ENCODE peak calls at places on chromosomes 2 and 18, in eight cellular contexts. K is RWPE1; P is B cell; E is AG20443; Q is WTC11; J is stimulated activated CD4-positive, alpha-beta T cell treated with anti-CD3 and anti-CD28 coated beads, Interleukin-4, amount 100 ng/mL, for 1 hour; I is COR-L47; A is activated T-cell treated with anti-CD3 and anti-CD28 coated beads for 1 hour. V is an unnamed sample.

GRCh38 chr2:127037456-127037855 is 69.5 kb downstream of the BIN1 start:
- DNase-seq in Q (no peak), P (peak), E (no peak), K (no peak), A (no peak), J (no peak), I (no peak), V (no peak)

GRCh38 chr2:101551489-101551888 is 76.6 kb upstream of the RFX8 start:
- DNase-seq in P (no peak), A (no peak), Q (no peak), E (no peak), K (no peak), J (no peak), I (no peak), V (no peak)

GRCh38 chr2:233443511-233444183 is 89.4 kb downstream of the DGKD start:
- DNase-seq in A (peak), I (peak), E (peak), P (peak), Q (peak), K (peak), J (peak), V (peak)

GRCh38 chr2:75276093-75277055 is 77.1 kb upstream of the TACR1 start:
- DNase-seq in E (peak), P (no peak), K (peak), A (no peak), I (no peak), J (no peak), Q (no peak), V (peak)

GRCh38 chr2:238134393-238134785 is 4.1 kb upstream of the KLHL30 start:
- DNase-seq in Q (no peak), K (no peak), P (no peak), I (no peak), J (no peak), E (no peak), A (no peak), V (no peak)

GRCh38 chr2:26555246-26556133 is 77.6 kb upstream of the OTOF start:
- DNase-seq in I (peak), J (no peak), K (no peak), P (no peak), Q (no peak), A (no peak), E (no peak), V (peak)

GRCh38 chr2:225615514-225615913 is 216.0 kb downstream of the NYAP2 start:
- DNase-seq in P (no peak), K (no peak), J (no peak), Q (no peak), A (no peak), I (no peak), E (no peak), V (no peak)

GRCh38 chr2:64173156-64174135 is 29.2 kb upstream of the PELI1 start:
- DNase-seq in A (no peak), E (no peak), J (no peak), Q (no peak), I (no peak), P (no peak), K (no peak), V (no peak)

GRCh38 chr2:203718087-203718486 is 11.6 kb downstream of the CD28 start:
- DNase-seq in E (no peak), A (peak), P (no peak), K (no peak), J (no peak), I (no peak), Q (no peak), V (no peak)

GRCh38 chr18:38565513-38565912 is 999.9 kb upstream of the CELF4 start:
- DNase-seq in K (no peak), P (no peak), J (no peak), A (no peak), Q (no peak), E (no peak), I (no peak), V (no peak)

GRCh38 chr2:118123561-118124232 is 35.4 kb downstream of the INSIG2 start:
- DNase-seq in A (no peak), J (no peak), Q (no peak), P (no peak), I (no peak), E (peak), K (peak), V (peak)

GRCh38 chr2:230924470-230925341 is at the start of gene GPR55:
- DNase-seq in E (no peak), I (no peak), J (peak), Q (peak), K (no peak), A (peak), P (peak), V (no peak)

GRCh38 chr2:84942964-84943421 is 28.0 kb upstream of the KCMF1 start:
- DNase-seq in J (no peak), K (no peak), I (no peak), E (peak), Q (no peak), A (no peak), P (no peak), V (peak)

GRCh38 chr2:222743263-222743865 is 71.9 kb downstream of the MOGAT1 start:
- DNase-seq in A (no peak), E (no peak), I (no peak), K (no peak), J (no peak), P (no peak), Q (no peak), V (no peak)

GRCh38 chr2:112021781-112022231 is 33.3 kb upstream of the TMEM87B start:
- DNase-seq in J (no peak), E (no peak), A (no peak), K (no peak), Q (no peak), P (no peak), I (no peak), V (no peak)

GRCh38 chr18:52326001-52326400 is 14.0 kb upstream of the DCC start:
- DNase-seq in P (no peak), E (no peak), K (no peak), A (no peak), J (no peak), I (peak), Q (no peak), V (no peak)

GRCh38 chr2:75517562-75518230 is 43.0 kb downstream of the EVA1A start:
- DNase-seq in E (no peak), I (no peak), J (no peak), Q (no peak), P (no peak), A (no peak), K (no peak), V (no peak)

GRCh38 chr2:174903243-174903513 is 102.0 kb downstream of the CHN1 start:
- DNase-seq in K (no peak), J (no peak), Q (no peak), E (no peak), I (peak), A (no peak), P (no peak), V (no peak)

GRCh38 chr2:46071074-46071473 is 226.1 kb upstream of the EPAS1 start:
- DNase-seq in A (no peak), I (no peak), P (no peak), J (no peak), K (no peak), Q (no peak), E (no peak), V (no peak)

GRCh38 chr2:201933792-201934229 is 99.8 kb upstream of the FZD7 start:
- DNase-seq in P (no peak), I (no peak), J (no peak), A (no peak), E (peak), K (no peak), Q (no peak), V (peak)

GRCh38 chr2:71941731-71942575 is 205.7 kb downstream of the CYP26B1 start:
- DNase-seq in K (no peak), I (no peak), A (no peak), Q (no peak), P (peak), E (peak), J (no peak), V (peak)

GRCh38 chr2:241702405-241703127 is 727 bp downstream of the ING5 start:
- DNase-seq in P (peak), Q (peak), E (no peak), I (peak), A (peak), J (peak), K (peak), V (peak)

GRCh38 chr18:58308463-58308862 is 264.4 kb downstream of the NEDD4L start:
- DNase-seq in K (no peak), J (no peak), E (no peak), Q (no peak), I (no peak), P (no peak), A (no peak), V (no peak)

GRCh38 chr18:25171334-25171733 is 180.6 kb downstream of the ZNF521 start:
- DNase-seq in A (no peak), Q (no peak), E (no peak), K (no peak), P (no peak), I (no peak), J (no peak), V (no peak)

GRCh38 chr2:44897406-44897805 is 44.1 kb upstream of the SIX3 start:
- DNase-seq in Q (no peak), P (no peak), J (no peak), I (no peak), A (no peak), E (no peak), K (no peak), V (no peak)

GRCh38 chr2:234022424-234022823 is 28.1 kb upstream of the SPP2 start:
- DNase-seq in J (no peak), I (no peak), E (no peak), K (no peak), Q (no peak), A (no peak), P (no peak), V (no peak)

GRCh38 chr2:235935773-235936172 is 232.4 kb downstream of the GBX2 start:
- DNase-seq in A (no peak), K (no peak), I (no peak), J (no peak), Q (no peak), P (no peak), E (no peak), V (no peak)

GRCh38 chr2:169294001-169294675 is 68.2 kb downstream of the LRP2 start:
- DNase-seq in E (no peak), J (no peak), A (no peak), K (no peak), Q (no peak), I (no peak), P (no peak), V (no peak)